ENCODE peak calls at places on chromosomes 3 and 15, in eight cellular contexts. N is AG04449, I is right lobe of liver, J is lower lobe of right lung, C is endothelial cell, W is HepG2, S is WTC11, F is mammary epithelial cell. R is an unnamed sample.

GRCh38 chr15:56798639-56799038 is 65.3 kb upstream of the ZNF280D start:
- DNase-seq in N (no peak), I (no peak), J (no peak), C (no peak), W (no peak), S (no peak), F (no peak), R (peak; percentile 32)

GRCh38 chr3:176579741-176580185 is 617.5 kb downstream of the TBL1XR1 start:
- DNase-seq in N (peak; percentile 31), I (no peak), J (no peak), C (no peak), W (no peak), S (no peak), F (no peak), R (no peak)

GRCh38 chr3:142112601-142113000 is 36.7 kb downstream of the TFDP2 start:
- DNase-seq in N (no peak), I (no peak), J (no peak), C (no peak), W (no peak), S (no peak), F (no peak), R (no peak)

GRCh38 chr3:193774272-193774915 is 181.4 kb downstream of the OPA1 start:
- DNase-seq in N (no peak), I (no peak), J (no peak), C (no peak), W (no peak), S (no peak), F (no peak), R (no peak)

GRCh38 chr3:67804089-67804488 is 149.7 kb upstream of the SUCLG2 start:
- DNase-seq in N (no peak), I (no peak), J (no peak), C (no peak), W (peak; percentile 16), S (no peak), F (no peak), R (no peak)

GRCh38 chr3:53030864-53031445 is 14.9 kb downstream of the SFMBT1 start:
- DNase-seq in N (no peak), I (no peak), J (no peak), C (no peak), W (no peak), S (peak; percentile 29), F (peak; percentile 52), R (no peak)

GRCh38 chr3:4478226-4478625 is 11.2 kb upstream of the SUMF1 start:
- DNase-seq in N (no peak), I (no peak), J (no peak), C (no peak), W (no peak), S (no peak), F (no peak), R (no peak)

GRCh38 chr15:65069779-65070546 is 2.2 kb upstream of the RASL12 start:
- DNase-seq in N (no peak), I (no peak), J (no peak), C (no peak), W (no peak), S (no peak), F (no peak), R (no peak)

GRCh38 chr3:151901282-151901945 is 28.0 kb downstream of the SUCNR1 start:
- DNase-seq in N (no peak), I (no peak), J (no peak), C (no peak), W (no peak), S (no peak), F (no peak), R (no peak)

GRCh38 chr15:83436513-83437158 is 10.5 kb upstream of the SH3GL3 start:
- DNase-seq in N (peak; percentile 9), I (no peak), J (no peak), C (no peak), W (peak; percentile 7), S (no peak), F (peak; percentile 61), R (no peak)

GRCh38 chr3:107429330-107430181 is 52.3 kb downstream of the CCDC54 start:
- DNase-seq in N (peak; percentile 59), I (peak; percentile 79), J (peak; percentile 77), C (peak; percentile 87), W (peak; percentile 56), S (peak; percentile 82), F (peak; percentile 75), R (peak; percentile 21)

GRCh38 chr3:107431048-107431297 is 53.7 kb downstream of the CCDC54 start:
- DNase-seq in N (no peak), I (no peak), J (no peak), C (no peak), W (no peak), S (peak; percentile 48), F (peak; percentile 27), R (no peak)

GRCh38 chr3:107431298-107432012 is 54.2 kb downstream of the CCDC54 start:
- DNase-seq in N (no peak), I (peak; percentile 69), J (peak; percentile 78), C (peak; percentile 55), W (no peak), S (peak; percentile 77), F (peak; percentile 55), R (no peak)

GRCh38 chr3:107432013-107432515 is 54.8 kb downstream of the CCDC54 start:
- DNase-seq in N (no peak), I (no peak), J (no peak), C (no peak), W (no peak), S (no peak), F (peak; percentile 31), R (no peak)

DNA sequence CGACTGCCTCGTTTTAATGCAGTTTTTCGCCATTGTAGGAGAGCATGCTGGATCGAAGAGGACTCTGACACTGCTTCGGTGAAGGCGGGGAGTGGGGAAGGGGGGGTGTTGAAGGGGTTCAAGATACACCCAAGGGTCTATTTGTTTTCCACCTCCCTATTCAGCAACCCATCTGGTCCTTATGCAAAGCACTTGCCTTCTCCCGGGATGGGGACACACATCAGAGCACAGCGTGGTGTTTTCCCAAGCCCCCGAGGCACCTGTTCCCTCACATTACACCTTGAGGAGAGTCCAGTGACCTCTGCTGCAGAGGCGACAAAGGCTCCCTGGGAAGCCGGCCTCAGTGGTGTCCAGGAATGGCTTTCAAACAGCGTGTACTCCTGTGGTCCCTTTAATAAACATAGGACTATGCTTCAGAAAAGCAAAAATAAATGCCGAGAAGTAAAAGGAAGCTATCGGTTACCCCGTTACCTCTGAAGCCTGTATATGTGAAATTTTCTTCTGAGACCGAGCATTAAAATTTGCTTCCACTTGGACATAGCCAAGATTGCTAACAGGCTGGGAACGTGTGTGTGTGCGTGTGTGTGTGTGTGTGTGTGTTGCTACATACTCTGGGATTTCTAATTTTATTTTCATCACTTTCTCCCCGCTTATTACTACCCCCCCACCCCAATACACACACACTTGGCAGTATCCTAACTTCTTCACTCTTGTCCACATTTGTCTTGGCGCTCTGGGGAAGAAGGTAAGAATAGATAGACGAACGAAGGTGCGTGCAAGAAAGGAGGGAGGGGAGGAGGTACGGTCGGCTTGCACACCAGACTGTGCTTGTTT is 53.2 kb downstream of the CCDC54 start:
- DNase-seq in N (no peak), I (no peak), J (no peak), C (peak; percentile 9), W (no peak), S (no peak), F (no peak), R (no peak)
- TF ChIP-seq CTCF in N (no peak), I (no peak), J (no peak), C (no peak), W (no peak), S (no peak), F (no peak), R (no peak)

DNA sequence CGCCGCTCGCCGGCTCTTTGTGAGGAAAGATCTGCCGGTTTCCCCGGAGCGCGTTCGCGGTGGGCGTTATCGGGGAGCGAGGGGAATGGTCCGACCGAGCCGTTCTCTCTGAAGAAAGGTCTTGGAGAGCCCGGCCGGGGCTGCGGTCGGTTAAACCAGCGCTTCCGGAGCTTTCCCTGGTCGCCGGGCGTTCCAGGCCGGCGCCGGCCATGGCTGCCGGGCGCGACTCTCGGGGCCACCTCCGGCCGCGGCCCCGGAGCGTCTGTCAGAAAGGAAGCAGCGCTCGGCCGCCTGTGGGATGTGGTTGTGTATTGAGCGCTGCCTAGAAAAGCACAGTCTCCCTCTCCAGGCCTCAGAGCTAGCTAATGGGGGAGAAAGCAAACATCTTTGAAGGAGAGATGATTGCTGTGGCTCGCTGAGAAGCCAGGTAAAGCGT is 731 bp downstream of the FYTTD1 start:
- DNase-seq in N (no peak), I (peak; percentile 65), J (peak; percentile 86), C (peak; percentile 70), W (no peak), S (peak; percentile 51), F (peak; percentile 70), R (no peak)
- TF ChIP-seq CTCF in N (peak; percentile 16), I (no peak), J (no peak), C (no peak), W (no peak), S (no peak), F (no peak), R (no peak)

GRCh38 chr15:29556385-29556784 is 265.9 kb downstream of the TJP1 start:
- DNase-seq in N (peak; percentile 29), I (no peak), J (no peak), C (no peak), W (no peak), S (no peak), F (no peak), R (no peak)
- TF ChIP-seq CTCF in N (no peak), I (no peak), J (no peak), C (no peak), W (no peak), S (no peak), F (no peak), R (no peak)

GRCh38 chr3:136543385-136543784 is 208.8 kb downstream of the STAG1 start:
- DNase-seq in N (no peak), I (no peak), J (no peak), C (no peak), W (no peak), S (no peak), F (peak; percentile 27), R (no peak)

GRCh38 chr3:136546718-136547117 is 205.5 kb downstream of the STAG1 start:
- DNase-seq in N (no peak), I (no peak), J (no peak), C (no peak), W (no peak), S (no peak), F (no peak), R (no peak)

GRCh38 chr3:136544532-136544931 is 207.6 kb downstream of the STAG1 start:
- DNase-seq in N (no peak), I (no peak), J (no peak), C (no peak), W (no peak), S (no peak), F (peak; percentile 16), R (no peak)

GRCh38 chr3:136547293-136547692 is 204.9 kb downstream of the STAG1 start:
- DNase-seq in N (no peak), I (no peak), J (no peak), C (no peak), W (no peak), S (no peak), F (no peak), R (no peak)

DNA sequence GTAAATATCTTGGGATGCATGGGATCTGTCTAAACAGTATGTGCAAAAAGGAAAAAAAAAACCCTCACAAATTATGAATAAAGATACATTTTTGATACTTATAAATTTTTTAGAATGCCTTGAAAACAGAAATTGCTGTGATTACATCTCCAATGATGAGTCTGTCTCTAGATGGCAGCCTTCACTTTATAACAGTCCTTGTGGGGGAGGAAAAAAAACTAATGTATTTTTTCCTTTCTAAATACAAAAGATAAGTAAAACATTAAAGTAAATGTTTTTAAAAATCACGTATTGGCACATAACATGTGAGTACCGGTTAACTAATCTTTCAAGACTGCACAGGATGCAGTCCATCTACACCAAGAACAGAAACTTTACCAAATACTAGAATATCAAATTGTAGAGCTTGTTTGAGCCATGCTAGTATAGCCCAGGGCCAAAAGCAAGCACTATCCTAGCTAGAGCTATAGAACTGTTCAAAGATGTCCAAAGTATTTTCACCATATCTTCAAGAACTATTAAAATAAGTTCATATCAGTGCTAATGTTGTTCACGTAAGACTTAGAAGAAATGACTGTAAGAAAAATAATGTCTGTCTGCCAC is 206.4 kb downstream of the STAG1 start:
- DNase-seq in N (no peak), I (no peak), J (no peak), C (no peak), W (no peak), S (no peak), F (no peak), R (no peak)
- TF ChIP-seq CTCF in N (no peak), I (peak; percentile 28), J (peak; percentile 23), C (no peak), W (peak; percentile 44), S (no peak), F (peak; percentile 37), R (no peak)

R was measured in keratinocyte.